ENCODE peak calls at places on chromosomes 5 and 9, in ten cellular contexts. Q is activated CD8-positive, alpha-beta memory T cell treated with anti-CD3 and anti-CD28 coated beads for 24 hours; R is T1000; X is NCI-H2029; O is colonic mucosa; K is kidney tubule cell; V is GM23248; T is activated effector memory CD4-positive, alpha-beta T cell treated with anti-CD3 and anti-CD28 coated beads, Interleukin-2, amount 50 U/mL, for 16 hours; M is AG08396; U is GM12865. S is an unnamed sample.

GRCh38 chr5:36373527-36374086 is 71.9 kb upstream of the RANBP3L start:
- DNase-seq in R (no peak), U (no peak), O (peak), K (peak), X (no peak), T (no peak), V (peak), Q (no peak), M (no peak), S (peak)

GRCh38 chr5:150341989-150342388 is 15.5 kb upstream of the TCOF1 start:
- DNase-seq in T (no peak), U (no peak), O (no peak), M (no peak), K (no peak), R (no peak), V (no peak), Q (no peak), X (no peak), S (no peak)

GRCh38 chr5:83049370-83049863 is 27.8 kb downstream of the TMEM167A start:
- DNase-seq in K (no peak), T (no peak), M (no peak), O (no peak), R (no peak), Q (no peak), U (no peak), X (no peak), V (no peak), S (no peak)

GRCh38 chr9:130368631-130369103 is 76.1 kb upstream of the ASS1 start:
- DNase-seq in V (peak), T (no peak), Q (peak), O (no peak), K (peak), X (no peak), M (no peak), U (peak), R (no peak), S (peak)

GRCh38 chr9:19281801-19282200 is 51.3 kb downstream of the DENND4C start:
- DNase-seq in Q (no peak), R (no peak), T (no peak), K (peak), U (no peak), X (no peak), O (no peak), M (no peak), V (no peak), S (no peak)

GRCh38 chr9:129336601-129337286 is 158.7 kb upstream of the IER5L start:
- DNase-seq in V (peak), R (no peak), M (no peak), T (peak), Q (peak), X (no peak), K (peak), U (peak), O (peak), S (peak)

GRCh38 chr5:88396126-88396525 is 127.5 kb upstream of the TMEM161B start:
- DNase-seq in M (no peak), R (no peak), X (no peak), U (no peak), V (no peak), T (no peak), Q (no peak), K (no peak), O (no peak), S (no peak)

GRCh38 chr9:93308676-93309075 is 124.7 kb downstream of the WNK2 start:
- DNase-seq in T (peak), O (no peak), V (no peak), K (no peak), R (no peak), M (no peak), U (no peak), X (no peak), Q (no peak), S (no peak)

GRCh38 chr9:133832836-133833235 is 94.7 kb upstream of the SARDH start:
- DNase-seq in U (no peak), V (no peak), X (no peak), M (no peak), R (no peak), O (no peak), Q (no peak), T (no peak), K (no peak), S (no peak)

GRCh38 chr5:129241755-129242154 is 147.2 kb downstream of the ISOC1 start:
- DNase-seq in V (no peak), T (no peak), X (no peak), U (no peak), O (no peak), R (no peak), Q (no peak), K (no peak), M (no peak), S (no peak)

GRCh38 chr5:54522080-54522479 is 4.5 kb downstream of the SNX18 start:
- DNase-seq in O (no peak), X (no peak), M (no peak), Q (no peak), U (no peak), R (no peak), T (no peak), K (no peak), V (peak), S (no peak)

GRCh38 chr9:13388157-13388556 is 108.7 kb upstream of the MPDZ start:
- DNase-seq in R (no peak), O (no peak), M (peak), V (peak), X (no peak), U (no peak), K (peak), Q (no peak), T (no peak), S (no peak)

GRCh38 chr9:8750639-8751041 is 951.1 kb upstream of the DMAC1 start:
- DNase-seq in T (no peak), X (no peak), K (no peak), R (no peak), O (no peak), U (no peak), M (no peak), V (no peak), Q (no peak), S (no peak)

GRCh38 chr9:126517751-126518261 is 95.9 kb upstream of the LMX1B start:
- DNase-seq in V (peak), X (no peak), K (no peak), T (no peak), M (no peak), O (no peak), Q (no peak), R (no peak), U (no peak), S (no peak)

GRCh38 chr9:128819716-128820664 is 1.7 kb downstream of the ENDOG start:
- DNase-seq in M (no peak), U (no peak), R (no peak), X (peak), T (no peak), V (peak), O (peak), Q (no peak), K (no peak), S (peak)

GRCh38 chr5:45042283-45042682 is 233.5 kb downstream of the MRPS30 start:
- DNase-seq in K (no peak), U (no peak), R (no peak), O (no peak), Q (no peak), V (no peak), M (no peak), T (no peak), X (no peak), S (no peak)

GRCh38 chr9:95732803-95733686 is 142.4 kb upstream of the ERCC6L2 start:
- DNase-seq in X (no peak), M (no peak), Q (no peak), T (no peak), R (no peak), U (no peak), K (no peak), O (peak), V (no peak), S (no peak)

GRCh38 chr9:98555851-98556465 is 152.8 kb downstream of the GABBR2 start:
- DNase-seq in K (no peak), U (no peak), R (no peak), V (no peak), M (no peak), O (peak), Q (peak), X (no peak), T (no peak), S (no peak)

GRCh38 chr5:14447958-14448881 is 133.4 kb upstream of the OTULINL start:
- DNase-seq in O (peak), V (peak), M (no peak), U (peak), T (no peak), R (no peak), Q (no peak), X (peak), K (peak), S (peak)

GRCh38 chr9:105445203-105445881 is 2.5 kb upstream of the FSD1L start:
- DNase-seq in U (no peak), T (no peak), R (no peak), M (no peak), V (peak), X (no peak), K (no peak), O (no peak), Q (no peak), S (no peak)

GRCh38 chr9:69136185-69136584 is 37.9 kb upstream of the TJP2 start:
- DNase-seq in K (no peak), U (no peak), M (no peak), Q (no peak), V (no peak), T (no peak), O (no peak), X (no peak), R (no peak), S (no peak)

GRCh38 chr9:111913159-111913558 is 16.5 kb downstream of the UGCG start:
- DNase-seq in X (no peak), K (no peak), V (no peak), U (no peak), M (no peak), R (no peak), T (no peak), O (no peak), Q (no peak), S (no peak)

GRCh38 chr9:38227656-38228055 is 158.6 kb upstream of the SHB start:
- DNase-seq in T (no peak), R (no peak), M (no peak), U (peak), X (no peak), O (no peak), Q (no peak), K (peak), V (peak), S (peak)

GRCh38 chr9:133374612-133375115 is 1.2 kb downstream of the SURF4 start:
- DNase-seq in M (peak), V (peak), Q (peak), O (no peak), T (no peak), R (no peak), X (no peak), K (peak), U (no peak), S (no peak)

GRCh38 chr9:137269231-137269772 is 8.2 kb upstream of the TOR4A start:
- DNase-seq in T (no peak), V (no peak), Q (no peak), X (peak), R (no peak), U (peak), K (no peak), M (peak), O (peak), S (no peak)

GRCh38 chr9:18061856-18062255 is 412.1 kb upstream of the ADAMTSL1 start:
- DNase-seq in T (no peak), Q (no peak), X (no peak), R (no peak), O (no peak), U (no peak), M (no peak), K (no peak), V (peak), S (no peak)

GRCh38 chr5:113381015-113381326 is 53.8 kb downstream of the TSSK1B start:
- DNase-seq in Q (no peak), O (no peak), U (no peak), T (no peak), R (no peak), V (no peak), M (no peak), X (no peak), K (no peak), S (no peak)

GRCh38 chr5:115624994-115625393 is 842 bp downstream of the TMED7 start:
- DNase-seq in M (no peak), V (peak), Q (no peak), R (no peak), K (peak), U (no peak), O (no peak), X (no peak), T (no peak), S (peak)

GRCh38 chr5:36692791-36693763 is 86.7 kb downstream of the SLC1A3 start:
- DNase-seq in T (peak), X (no peak), K (peak), M (peak), O (peak), U (peak), Q (peak), V (peak), R (no peak), S (peak)

GRCh38 chr5:79236364-79236969 is 536 bp downstream of the JMY start:
- DNase-seq in R (peak), M (peak), V (peak), U (peak), T (peak), X (peak), Q (no peak), O (peak), K (peak), S (peak)

GRCh38 chr9:137463194-137463930 is 4.2 kb upstream of the NSMF start:
- DNase-seq in R (no peak), Q (no peak), U (no peak), O (no peak), K (no peak), V (no peak), M (no peak), X (no peak), T (no peak), S (no peak)

S was measured in A673.